ENCODE peak calls at places on chromosomes 4 and X, in eight cellular contexts. E, B, I, T, D, F, V and U are unnamed samples.

GRCh38 chr4:52932586-52933482 is 70.7 kb downstream of the RASL11B start:
- DNase-seq in E (no peak), B (no peak), I (peak; percentile 56), T (no peak), D (no peak), F (peak; percentile 65), V (no peak), U (no peak)

GRCh38 chrX:10212395-10212794 is 55.6 kb downstream of the CLCN4 start:
- DNase-seq in E (no peak), B (no peak), I (no peak), T (no peak), D (no peak), F (no peak), V (no peak), U (peak; percentile 25)

GRCh38 chr4:2320152-2320551 is 58.2 kb upstream of the MXD4 start:
- DNase-seq in E (no peak), B (no peak), I (no peak), T (no peak), D (no peak), F (no peak), V (no peak), U (peak; percentile 20)

GRCh38 chr4:106864231-106864630 is 171.9 kb downstream of the DKK2 start:
- DNase-seq in E (no peak), B (no peak), I (no peak), T (no peak), D (no peak), F (peak; percentile 84), V (no peak), U (no peak)

GRCh38 chrX:1932231-1932630 is 317.4 kb downstream of the ASMT start:
- DNase-seq in E (no peak), B (no peak), I (no peak), T (no peak), D (no peak), F (peak; percentile 26), V (no peak), U (no peak)

GRCh38 chr4:169658970-169659735 is 38.8 kb downstream of the CLCN3 start:
- DNase-seq in E (no peak), B (no peak), I (no peak), T (no peak), D (no peak), F (peak; percentile 19), V (no peak), U (no peak)

GRCh38 chr4:52665592-52665991 is 6.5 kb upstream of the USP46 start:
- DNase-seq in E (no peak), B (no peak), I (no peak), T (no peak), D (no peak), F (peak; percentile 13), V (no peak), U (no peak)

GRCh38 chrX:21487832-21488231 is 113.6 kb downstream of the CNKSR2 start:
- DNase-seq in E (no peak), B (no peak), I (peak; percentile 13), T (no peak), D (no peak), F (no peak), V (peak; percentile 24), U (no peak)

DNA sequence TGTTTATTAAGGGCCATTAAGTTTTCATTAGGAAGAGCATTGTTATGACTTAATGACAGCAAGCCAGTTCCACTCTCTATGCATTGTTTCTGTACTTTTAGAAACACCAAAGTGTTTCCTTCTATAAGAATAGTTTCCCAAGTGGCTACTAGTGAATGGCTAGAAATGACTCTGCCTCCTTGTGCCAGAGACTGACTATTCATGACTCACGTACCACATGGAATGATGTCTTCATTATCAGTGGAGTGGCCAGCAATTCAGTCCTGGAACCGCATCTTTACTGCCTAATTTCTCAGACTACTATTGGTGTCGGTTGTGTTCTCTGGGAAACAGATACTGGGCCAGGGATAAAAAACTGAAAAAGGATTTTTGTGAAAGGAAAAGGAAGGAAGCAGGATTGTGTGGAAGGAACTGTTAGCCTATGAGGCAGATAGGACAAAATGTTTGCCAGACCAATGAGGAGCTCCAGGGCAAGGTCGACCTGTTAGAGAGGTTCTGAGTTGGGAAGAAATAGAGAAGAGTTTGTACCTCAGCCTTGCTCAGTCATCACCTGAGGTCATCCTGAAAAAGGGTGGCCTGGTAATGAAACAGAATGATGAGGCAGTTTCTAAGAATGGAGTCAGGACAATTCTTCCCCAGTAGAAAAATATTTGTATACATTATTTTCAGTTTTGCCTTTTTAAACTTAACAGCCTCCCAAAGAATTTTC is 218.6 kb downstream of the SPCS3 start:
- DNase-seq in E (no peak), B (no peak), I (peak; percentile 96), T (no peak), D (no peak), F (peak; percentile 94), V (no peak), U (no peak)
- H3K27ac ChIP-seq in E (no peak overlapping the region), B (peak overlapping the region; percentile 45), I (peak overlapping the region; percentile 4), T (no peak overlapping the region), D (no peak overlapping the region), F (peak overlapping the region; percentile 63), V (no peak overlapping the region), U (no peak overlapping the region)

GRCh38 chrX:39167791-39168190 is 366.5 kb downstream of the MID1IP1 start:
- DNase-seq in E (no peak), B (no peak), I (no peak), T (no peak), D (no peak), F (no peak), V (no peak), U (no peak)
- H3K4me3 ChIP-seq in E (no peak overlapping the region), B (no peak overlapping the region), I (no peak overlapping the region), T (no peak overlapping the region), D (no peak overlapping the region), F (no peak overlapping the region), V (no peak overlapping the region), U (no peak overlapping the region)

DNA sequence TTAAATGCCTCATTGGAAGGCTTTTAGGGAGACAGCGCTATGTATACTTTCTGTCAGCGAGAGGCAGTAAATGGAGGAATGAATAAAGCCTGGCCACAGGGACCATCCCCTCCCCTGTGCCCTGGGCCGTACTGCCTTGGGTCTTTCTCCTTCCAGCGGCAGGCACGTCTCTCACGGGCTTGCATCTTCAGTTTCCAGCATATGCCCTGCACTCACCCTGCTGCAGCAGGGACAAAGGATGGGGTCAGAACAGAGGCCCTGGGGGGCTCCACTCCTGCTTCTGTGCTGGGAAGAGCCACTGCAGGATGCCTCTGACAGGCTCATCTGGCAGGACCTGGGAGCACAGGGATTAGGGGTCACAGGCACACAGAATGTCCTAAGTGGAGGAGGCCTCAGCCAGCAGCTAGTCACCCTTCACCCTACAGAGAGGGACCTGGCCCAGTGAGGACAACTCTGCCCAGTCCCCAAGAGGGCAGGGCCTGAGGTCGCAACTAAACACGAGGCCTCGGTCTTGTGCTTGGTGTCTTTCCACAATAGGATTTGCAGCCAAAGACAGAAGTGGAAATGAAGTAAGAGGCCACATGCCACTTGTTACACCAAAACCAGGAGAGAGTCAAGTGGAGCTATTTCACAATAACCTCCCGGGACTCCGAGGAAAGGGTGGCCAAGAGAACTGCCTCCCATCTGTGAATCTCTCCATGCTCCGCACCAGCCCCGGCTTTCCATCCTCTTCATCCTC is 150.8 kb downstream of the AFAP1 start:
- DNase-seq in E (no peak), B (no peak), I (no peak), T (no peak), D (no peak), F (peak; percentile 32), V (no peak), U (no peak)
- H3K27ac ChIP-seq in E (no peak overlapping the region), B (peak overlapping the region; percentile 75), I (no peak overlapping the region), T (no peak overlapping the region), D (no peak overlapping the region), F (no peak overlapping the region), V (no peak overlapping the region), U (peak overlapping the region; percentile 76)

GRCh38 chr4:95537181-95537580 is 11.6 kb downstream of the UNC5C start:
- DNase-seq in E (no peak), B (no peak), I (no peak), T (no peak), D (no peak), F (no peak), V (no peak), U (no peak)
- H3K4me3 ChIP-seq in E (no peak overlapping the region), B (peak overlapping the region; percentile 12), I (no peak overlapping the region), T (peak overlapping the region; percentile 51), D (no peak overlapping the region), F (no peak overlapping the region), V (no peak overlapping the region), U (no peak overlapping the region)

GRCh38 chr4:125732682-125733081 is 417.9 kb downstream of the FAT4 start:
- DNase-seq in E (no peak), B (no peak), I (no peak), T (no peak), D (no peak), F (no peak), V (no peak), U (no peak)

GRCh38 chr4:125727931-125728330 is 413.2 kb downstream of the FAT4 start:
- DNase-seq in E (no peak), B (no peak), I (peak; percentile 30), T (no peak), D (no peak), F (no peak), V (no peak), U (no peak)

GRCh38 chr4:125726121-125726520 is 411.4 kb downstream of the FAT4 start:
- DNase-seq in E (no peak), B (no peak), I (no peak), T (no peak), D (no peak), F (no peak), V (no peak), U (no peak)

GRCh38 chr4:125734504-125734903 is 419.7 kb downstream of the FAT4 start:
- DNase-seq in E (no peak), B (no peak), I (no peak), T (no peak), D (no peak), F (no peak), V (no peak), U (no peak)

DNA sequence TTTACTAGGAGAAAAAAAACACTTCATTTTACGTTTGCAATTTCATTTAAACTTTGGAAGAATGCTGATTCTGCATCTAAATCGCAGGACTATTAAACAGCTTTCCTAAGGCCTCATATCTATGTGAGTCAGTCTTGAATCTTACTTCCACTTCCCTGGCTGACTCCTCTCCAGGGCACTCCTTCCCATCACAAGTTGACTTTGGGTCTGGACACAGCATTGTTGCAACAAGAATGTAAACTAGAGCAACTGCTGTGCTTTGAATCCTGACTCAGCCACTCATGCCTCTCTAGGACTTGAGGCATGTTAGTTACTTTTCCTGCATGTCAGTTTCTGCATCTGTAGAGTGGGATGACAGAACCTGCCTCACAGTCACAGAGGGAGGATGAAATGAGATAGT is 413.8 kb downstream of the FAT4 start:
- DNase-seq in E (no peak), B (no peak), I (peak; percentile 98), T (no peak), D (no peak), F (peak; percentile 94), V (peak; percentile 45), U (no peak)
- H3K27ac ChIP-seq in E (no peak overlapping the region), B (no peak overlapping the region), I (no peak overlapping the region), T (no peak overlapping the region), D (no peak overlapping the region), F (peak overlapping the region; percentile 58), V (no peak overlapping the region), U (no peak overlapping the region)

DNA sequence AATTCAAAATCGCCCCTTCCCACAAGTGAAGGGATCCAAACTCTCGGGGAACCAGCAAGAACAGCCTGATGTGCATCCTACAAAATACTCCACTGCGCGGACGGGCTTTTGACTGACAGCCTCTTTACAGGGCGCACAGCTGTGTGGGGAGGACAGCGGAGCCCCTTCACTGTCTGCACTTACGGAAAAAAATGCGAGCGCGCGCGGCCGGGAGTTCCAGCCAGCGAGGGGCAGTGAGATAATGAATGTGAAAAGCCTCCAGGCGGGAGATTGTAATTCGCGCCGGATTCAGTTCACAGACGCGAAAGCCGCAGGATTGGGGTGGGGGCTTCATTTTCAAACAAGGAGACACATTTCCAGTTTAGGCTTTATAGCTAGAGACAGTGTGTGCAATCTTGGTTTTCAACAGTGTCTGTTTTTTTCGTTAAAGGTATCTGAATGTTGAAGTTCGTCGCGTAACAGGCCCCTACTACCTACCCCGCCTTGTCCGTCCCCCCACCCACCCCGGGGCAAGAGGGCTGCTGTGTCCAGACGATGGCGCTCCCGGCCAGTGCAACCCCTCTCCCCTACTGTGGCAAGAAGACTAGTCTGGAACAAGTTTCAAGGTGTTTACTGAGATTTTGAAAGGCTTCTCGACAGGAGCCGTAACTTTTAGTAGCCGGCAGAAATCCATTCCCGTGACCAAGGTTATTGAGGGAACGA is 1.7 kb upstream of the GPR50 start:
- DNase-seq in E (no peak), B (no peak), I (no peak), T (peak; percentile 67), D (no peak), F (no peak), V (no peak), U (no peak)
- H3K4me3 ChIP-seq in E (no peak overlapping the region), B (no peak overlapping the region), I (no peak overlapping the region), T (no peak overlapping the region), D (no peak overlapping the region), F (no peak overlapping the region), V (no peak overlapping the region), U (no peak overlapping the region)